ENCODE peak calls at places on chromosomes 12 and 14, in four cellular contexts. K is IMR-90, B is GM12878, F is HepG2. H is an unnamed sample.

GRCh38 chr12:27866382-27867101 is 86.5 kb upstream of the MANSC4 start:
- DNase-seq in F (no peak), B (no peak), K (peak), H (peak)

GRCh38 chr12:123813349-123813748 is 51.2 kb downstream of the DNAH10 start:
- DNase-seq in B (no peak), F (no peak), K (peak), H (no peak)

GRCh38 chr12:102659200-102659911 is 179.0 kb upstream of the IGF1 start:
- DNase-seq in B (no peak), F (no peak), K (no peak), H (no peak)

GRCh38 chr12:1797011-1797901 is 23.1 kb upstream of the LRTM2 start:
- DNase-seq in B (no peak), K (no peak), F (no peak), H (no peak)

GRCh38 chr12:11555743-11556625 is 93.5 kb upstream of the ETV6 start:
- DNase-seq in B (no peak), F (no peak), K (no peak), H (no peak)

GRCh38 chr12:6476496-6476895 is 6.0 kb upstream of the VAMP1 start:
- DNase-seq in B (no peak), K (peak), F (no peak), H (no peak)

GRCh38 chr14:34722723-34723545 is 8.5 kb upstream of the CFL2 start:
- DNase-seq in F (peak), B (no peak), K (peak), H (peak)

GRCh38 chr12:1926274-1926673 is 7.8 kb upstream of the CACNA2D4 start:
- DNase-seq in K (no peak), F (no peak), B (no peak), H (no peak)

GRCh38 chr12:6333566-6333965 is 8.3 kb downstream of the TNFRSF1A start:
- DNase-seq in K (peak), F (no peak), B (no peak), H (no peak)

GRCh38 chr12:53325539-53326061 is 4.2 kb upstream of the AAAS start:
- DNase-seq in B (no peak), K (no peak), F (peak), H (peak)

GRCh38 chr12:8816448-8816847 is 6.0 kb upstream of the A2ML1 start:
- DNase-seq in B (no peak), F (no peak), K (no peak), H (no peak)

GRCh38 chr14:24013654-24014514 is 25.2 kb downstream of the DHRS4L2 start:
- DNase-seq in B (peak), K (peak), F (peak), H (peak)

GRCh38 chr12:120235369-120236123 is 30.0 kb downstream of the PXN start:
- DNase-seq in K (no peak), F (no peak), B (no peak), H (peak)

GRCh38 chr14:99320105-99320572 is 48.1 kb upstream of the BCL11B start:
- DNase-seq in K (peak), B (peak), F (peak), H (peak)

GRCh38 chr12:2076196-2076570 is 23.4 kb downstream of the CACNA1C start:
- DNase-seq in K (peak), B (no peak), F (no peak), H (no peak)

GRCh38 chr12:52667509-52667908 is 12.7 kb downstream of the KRT1 start:
- DNase-seq in K (no peak), B (no peak), F (no peak), H (peak)

GRCh38 chr12:80382254-80382653 is 61.8 kb upstream of the PTPRQ start:
- DNase-seq in K (no peak), F (no peak), B (no peak), H (no peak)

GRCh38 chr12:63353559-63353958 is 202.6 kb upstream of the AVPR1A start:
- DNase-seq in K (peak), F (no peak), B (no peak), H (peak)

GRCh38 chr14:47626151-47627035 is 49.0 kb downstream of the MDGA2 start:
- DNase-seq in B (no peak), K (no peak), F (no peak), H (no peak)

GRCh38 chr14:55131782-55132181 is 2.7 kb downstream of the LGALS3 start:
- DNase-seq in K (peak), F (no peak), B (no peak), H (peak)

GRCh38 chr12:67441736-67442346 is 172.7 kb downstream of the CAND1 start:
- DNase-seq in B (no peak), F (peak), K (peak), H (peak)

GRCh38 chr12:18700254-18700653 is 37.6 kb downstream of the PLCZ1 start:
- DNase-seq in K (peak), B (no peak), F (no peak), H (no peak)

GRCh38 chr12:132584472-132584871 is 25.9 kb downstream of the LRCOL1 start:
- DNase-seq in K (no peak), F (no peak), B (no peak), H (no peak)

GRCh38 chr14:49975799-49976198 is 82.9 kb downstream of the ARF6 start:
- DNase-seq in B (no peak), F (no peak), K (no peak), H (peak)

GRCh38 chr12:91023326-91024004 is 18.7 kb upstream of the EPYC start:
- DNase-seq in B (no peak), K (peak), F (no peak), H (no peak)

GRCh38 chr12:45191239-45191638 is 24.7 kb upstream of the ANO6 start:
- DNase-seq in K (peak), B (no peak), F (peak), H (peak)

GRCh38 chr14:100402631-100403030 is 79.5 kb downstream of the SLC25A47 start:
- DNase-seq in B (no peak), F (no peak), K (no peak), H (no peak)

GRCh38 chr12:81800298-81801148 is 41.4 kb upstream of the PPFIA2 start:
- DNase-seq in K (no peak), F (no peak), B (no peak), H (no peak)

GRCh38 chr12:61018571-61018970 is 1241.6 kb upstream of the USP15 start:
- DNase-seq in B (no peak), F (no peak), K (no peak), H (no peak)

GRCh38 chr12:98440165-98440581 is 75.2 kb upstream of the TMPO start:
- DNase-seq in F (no peak), K (peak), B (no peak), H (peak)

GRCh38 chr14:99259327-99259726 is 12.7 kb downstream of the BCL11B start:
- DNase-seq in K (no peak), B (no peak), F (no peak), H (no peak)

GRCh38 chr12:116926283-116927243 is 15.8 kb downstream of the FBXW8 start:
- DNase-seq in B (no peak), F (no peak), K (no peak), H (no peak)

GRCh38 chr14:26856832-26857508 is 259.1 kb upstream of the NOVA1 start:
- DNase-seq in K (no peak), F (no peak), B (no peak), H (no peak)

GRCh38 chr14:98217530-98217929 is 1054.5 kb downstream of the BCL11B start:
- DNase-seq in K (no peak), F (no peak), B (no peak), H (no peak)
- TF ChIP-seq SMC3 in K (no peak), F (no peak), B (no peak), H (no peak)

DNA sequence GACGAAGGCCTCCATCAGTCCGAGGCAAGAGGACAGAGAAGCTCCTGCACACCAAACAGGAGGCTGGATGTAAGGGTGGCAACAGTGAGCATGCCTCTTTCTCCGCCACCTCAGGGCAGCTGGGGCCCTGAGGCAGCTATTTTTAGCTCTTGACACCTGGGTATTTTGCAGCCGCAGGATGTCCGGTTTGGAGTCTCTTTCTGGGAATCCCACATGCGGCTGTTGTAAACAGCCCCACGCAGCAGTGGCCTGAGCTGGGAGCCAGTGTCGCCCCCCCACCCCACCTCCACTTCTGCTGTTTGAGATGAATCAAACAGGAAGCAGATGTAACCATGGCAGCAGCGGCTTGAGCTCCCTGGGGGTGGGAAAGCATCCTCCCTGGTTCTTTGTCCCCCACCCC is 11.7 kb downstream of the HDAC7 start:
- DNase-seq in F (no peak), K (peak), B (peak), H (no peak)
- TF ChIP-seq RAD21 in F (no peak), K (no peak), B (no peak), H (no peak)

GRCh38 chr14:39739796-39740195 is 307.6 kb upstream of the FBXO33 start:
- DNase-seq in F (no peak), B (no peak), K (no peak), H (no peak)
- TF ChIP-seq SMC3 in F (no peak), B (no peak), K (no peak), H (no peak)

DNA sequence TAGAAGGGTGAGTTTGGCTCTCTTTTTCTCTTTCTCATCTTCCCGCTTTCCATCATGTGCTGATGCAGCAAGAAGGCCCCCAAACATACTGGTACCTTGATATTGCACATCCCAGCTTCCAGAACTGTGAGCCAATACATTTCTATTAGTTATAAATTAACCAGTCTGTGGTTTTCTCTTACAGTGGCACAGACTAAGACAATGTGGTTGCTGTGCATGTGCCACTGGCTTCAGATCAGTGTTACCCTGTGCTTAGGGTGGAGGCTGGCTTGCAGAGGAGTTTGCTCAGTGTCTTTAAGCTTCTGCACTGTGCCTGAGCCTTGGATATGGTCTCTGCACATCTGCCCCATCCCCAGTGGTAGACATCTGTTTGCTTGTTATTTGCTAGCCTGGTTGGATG is 5.5 kb downstream of the IFI27L2 start:
- DNase-seq in B (no peak), K (no peak), F (peak), H (no peak)
- TF ChIP-seq RAD21 in B (no peak), K (no peak), F (no peak), H (no peak)